ENCODE peak calls at places on chromosomes 13 and 19, in ten cellular contexts. M, B, I, S, R, N, U, E, P and K are unnamed samples. For H3K4me1, the result is how much of the 10 kb centered on the place peaks cover.

GRCh38 chr19:52453324-52454094 is at the start of gene ZNF578:
- DNase-seq in M (peak), B (no peak), I (peak), S (peak), R (no peak), N (peak), U (peak), E (peak), P (peak), K (peak)

GRCh38 chr19:35257113-35257461 is 8.3 kb downstream of the LSR start:
- DNase-seq in M (no peak), B (no peak), I (no peak), S (no peak), R (no peak), N (no peak), U (no peak), E (peak), P (no peak), K (peak)

GRCh38 chr19:7386308-7386707 is 37.6 kb downstream of the ARHGEF18 start:
- DNase-seq in M (no peak), B (peak), I (no peak), S (no peak), R (no peak), N (no peak), U (no peak), E (no peak), P (no peak), K (no peak)

GRCh38 chr19:42120276-42121010 is 11.8 kb downstream of the POU2F2 start:
- DNase-seq in M (no peak), B (no peak), I (no peak), S (no peak), R (no peak), N (no peak), U (no peak), E (no peak), P (no peak), K (no peak)

GRCh38 chr13:112353856-112354255 is 22.3 kb upstream of the SPACA7 start:
- DNase-seq in M (no peak), B (no peak), I (no peak), S (no peak), R (no peak), N (no peak), U (no peak), E (no peak), P (no peak), K (peak)

GRCh38 chr13:41060723-41061074 is 610 bp upstream of the WBP4 start:
- DNase-seq in M (peak), B (peak), I (peak), S (peak), R (peak), N (peak), U (peak), E (peak), P (peak), K (peak)

GRCh38 chr13:32645854-32646253 is 59.6 kb downstream of the PDS5B start:
- DNase-seq in M (no peak), B (no peak), I (no peak), S (peak), R (no peak), N (no peak), U (no peak), E (no peak), P (no peak), K (no peak)

GRCh38 chr13:71417205-71417604 is 449.8 kb downstream of the DACH1 start:
- DNase-seq in M (no peak), B (no peak), I (no peak), S (peak), R (no peak), N (no peak), U (no peak), E (no peak), P (no peak), K (no peak)

GRCh38 chr19:4539697-4540581 is at the start of gene LRG1:
- DNase-seq in M (peak), B (no peak), I (peak), S (no peak), R (peak), N (no peak), U (peak), E (peak), P (peak), K (peak)

GRCh38 chr13:24215732-24216131 is 55.2 kb downstream of the SPATA13 start:
- DNase-seq in M (peak), B (no peak), I (peak), S (peak), R (no peak), N (no peak), U (peak), E (no peak), P (no peak), K (no peak)

GRCh38 chr13:35252536-35253205 is 223.8 kb downstream of the MAB21L1 start:
- DNase-seq in M (no peak), B (no peak), I (no peak), S (no peak), R (no peak), N (peak), U (no peak), E (no peak), P (no peak), K (no peak)

GRCh38 chr13:110372676-110373075 is 65.6 kb downstream of the COL4A2 start:
- DNase-seq in M (no peak), B (no peak), I (no peak), S (no peak), R (no peak), N (no peak), U (no peak), E (no peak), P (no peak), K (no peak)

GRCh38 chr13:20550799-20551198 is 16.2 kb upstream of the IFT88 start:
- DNase-seq in M (no peak), B (no peak), I (no peak), S (no peak), R (peak), N (no peak), U (no peak), E (no peak), P (no peak), K (no peak)

GRCh38 chr19:50178320-50178719 is 15.2 kb upstream of the IZUMO2 start:
- DNase-seq in M (peak), B (no peak), I (no peak), S (no peak), R (no peak), N (no peak), U (no peak), E (no peak), P (peak), K (no peak)

GRCh38 chr19:28511655-28512054 is 701.3 kb downstream of the UQCRFS1 start:
- DNase-seq in M (no peak), B (no peak), I (no peak), S (no peak), R (no peak), N (no peak), U (no peak), E (no peak), P (no peak), K (no peak)

GRCh38 chr13:30737511-30738342 is 2.4 kb downstream of the ALOX5AP start:
- DNase-seq in M (no peak), B (no peak), I (no peak), S (no peak), R (no peak), N (no peak), U (no peak), E (peak), P (no peak), K (no peak)

GRCh38 chr19:46718934-46719551 is 2.1 kb upstream of the PRKD2 start:
- DNase-seq in M (no peak), B (no peak), I (no peak), S (no peak), R (no peak), N (no peak), U (no peak), E (no peak), P (no peak), K (no peak)

GRCh38 chr13:51999525-51999924 is 11.7 kb downstream of the ATP7B start:
- DNase-seq in M (peak), B (no peak), I (no peak), S (peak), R (no peak), N (peak), U (no peak), E (peak), P (no peak), K (no peak)

GRCh38 chr13:109165417-109165904 is 536.0 kb downstream of the MYO16 start:
- DNase-seq in M (no peak), B (no peak), I (no peak), S (no peak), R (no peak), N (no peak), U (no peak), E (no peak), P (no peak), K (no peak)

GRCh38 chr13:95643471-95643813 is 1.1 kb downstream of the DZIP1 start:
- DNase-seq in M (no peak), B (no peak), I (peak), S (peak), R (peak), N (peak), U (no peak), E (no peak), P (no peak), K (no peak)

GRCh38 chr19:50500060-50500752 is 10.8 kb downstream of the JOSD2 start:
- DNase-seq in M (no peak), B (no peak), I (no peak), S (no peak), R (no peak), N (no peak), U (no peak), E (no peak), P (no peak), K (no peak)

GRCh38 chr19:18846862-18847515 is 15.2 kb downstream of the UPF1 start:
- DNase-seq in M (peak), B (peak), I (peak), S (peak), R (peak), N (peak), U (peak), E (peak), P (peak), K (peak)

GRCh38 chr13:53782400-53783030 is 753.9 kb downstream of the OLFM4 start:
- DNase-seq in M (peak), B (peak), I (no peak), S (peak), R (peak), N (peak), U (peak), E (no peak), P (peak), K (no peak)

GRCh38 chr13:100387416-100387815 is 201.2 kb downstream of the GGACT start:
- DNase-seq in M (no peak), B (no peak), I (no peak), S (no peak), R (no peak), N (no peak), U (no peak), E (no peak), P (no peak), K (no peak)

GRCh38 chr19:34209726-34210125 is 37.4 kb downstream of the LSM14A start:
- DNase-seq in M (no peak), B (no peak), I (no peak), S (no peak), R (no peak), N (no peak), U (no peak), E (no peak), P (no peak), K (no peak)

GRCh38 chr13:42654212-42654611 is 80.3 kb downstream of the TNFSF11 start:
- DNase-seq in M (no peak), B (no peak), I (no peak), S (no peak), R (no peak), N (no peak), U (no peak), E (no peak), P (no peak), K (no peak)

GRCh38 chr13:93193682-93194081 is 32.9 kb upstream of the GPC6 start:
- DNase-seq in M (no peak), B (no peak), I (no peak), S (no peak), R (no peak), N (no peak), U (no peak), E (no peak), P (no peak), K (no peak)

GRCh38 chr13:47330031-47330430 is 433.2 kb upstream of the HTR2A start:
- DNase-seq in M (no peak), B (no peak), I (no peak), S (no peak), R (no peak), N (no peak), U (no peak), E (no peak), P (no peak), K (no peak)

GRCh38 chr19:33246729-33247440 is 21.2 kb upstream of the SLC7A10 start:
- DNase-seq in M (no peak), B (no peak), I (no peak), S (no peak), R (no peak), N (no peak), U (no peak), E (no peak), P (no peak), K (no peak)

GRCh38 chr13:74593688-74594087 is 459.5 kb upstream of the KLF12 start:
- DNase-seq in M (no peak), B (no peak), I (no peak), S (no peak), R (no peak), N (no peak), U (no peak), E (no peak), P (no peak), K (no peak)

GRCh38 chr19:6219592-6220290 is 60.0 kb downstream of the MLLT1 start:
- DNase-seq in M (no peak), B (no peak), I (no peak), S (no peak), R (no peak), N (no peak), U (no peak), E (no peak), P (no peak), K (no peak)

GRCh38 chr19:3778104-3778867 is 6.3 kb upstream of the RAX2 start:
- DNase-seq in M (no peak), B (no peak), I (no peak), S (no peak), R (no peak), N (no peak), U (no peak), E (no peak), P (no peak), K (no peak)

GRCh38 chr13:73938375-73939070 is 195.7 kb downstream of the KLF12 start:
- DNase-seq in M (no peak), B (peak), I (no peak), S (peak), R (no peak), N (peak), U (no peak), E (no peak), P (no peak), K (no peak)

DNA sequence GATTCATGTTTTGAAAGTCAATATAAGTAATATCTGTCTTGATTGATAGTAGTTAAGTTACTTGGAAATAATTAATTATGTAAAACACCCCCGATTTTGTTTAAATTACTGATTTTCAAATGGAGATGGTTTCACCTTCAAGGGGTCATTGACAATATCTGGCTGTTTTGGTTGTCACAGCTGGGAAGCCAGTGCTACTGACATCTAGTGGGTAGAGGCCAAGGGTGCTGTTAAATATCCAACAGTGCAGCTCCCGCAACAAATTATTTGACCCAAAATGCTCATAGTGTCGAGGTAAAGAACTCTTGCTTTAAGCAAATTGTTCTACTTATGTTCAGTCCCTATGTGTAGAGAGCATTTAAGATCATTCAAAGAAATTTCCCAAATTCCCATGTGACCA is 50.6 kb upstream of the PCDH20 start:
- DNase-seq in M (no peak), B (no peak), I (no peak), S (no peak), R (peak), N (no peak), U (no peak), E (no peak), P (no peak), K (no peak)
- TF ChIP-seq CTCF in M (no peak), B (no peak), I (no peak), S (peak), R (peak), N (no peak), U (no peak), E (no peak), P (no peak), K (peak)

GRCh38 chr13:34155931-34156607 is 338.1 kb downstream of the RFC3 start:
- DNase-seq in M (no peak), B (no peak), I (no peak), S (peak), R (no peak), N (peak), U (no peak), E (no peak), P (peak), K (no peak)
- H3K4me3 ChIP-seq in M (no peak), B (peak), I (no peak), S (no peak), R (no peak), N (peak), U (no peak), E (no peak), P (no peak), K (no peak)

GRCh38 chr19:40163541-40164129 is 27.6 kb upstream of the MAP3K10 start:
- DNase-seq in M (no peak), B (no peak), I (no peak), S (no peak), R (no peak), N (no peak), U (no peak), E (no peak), P (no peak), K (no peak)

GRCh38 chr19:40154121-40154680 is 37.0 kb upstream of the MAP3K10 start:
- DNase-seq in M (no peak), B (no peak), I (no peak), S (no peak), R (no peak), N (no peak), U (no peak), E (no peak), P (no peak), K (peak)

GRCh38 chr19:40157059-40157458 is 34.2 kb upstream of the MAP3K10 start:
- DNase-seq in M (no peak), B (no peak), I (no peak), S (no peak), R (no peak), N (no peak), U (no peak), E (no peak), P (no peak), K (no peak)

GRCh38 chr19:40162104-40162503 is 29.1 kb upstream of the MAP3K10 start:
- DNase-seq in M (no peak), B (no peak), I (no peak), S (no peak), R (no peak), N (no peak), U (no peak), E (no peak), P (no peak), K (no peak)

DNA sequence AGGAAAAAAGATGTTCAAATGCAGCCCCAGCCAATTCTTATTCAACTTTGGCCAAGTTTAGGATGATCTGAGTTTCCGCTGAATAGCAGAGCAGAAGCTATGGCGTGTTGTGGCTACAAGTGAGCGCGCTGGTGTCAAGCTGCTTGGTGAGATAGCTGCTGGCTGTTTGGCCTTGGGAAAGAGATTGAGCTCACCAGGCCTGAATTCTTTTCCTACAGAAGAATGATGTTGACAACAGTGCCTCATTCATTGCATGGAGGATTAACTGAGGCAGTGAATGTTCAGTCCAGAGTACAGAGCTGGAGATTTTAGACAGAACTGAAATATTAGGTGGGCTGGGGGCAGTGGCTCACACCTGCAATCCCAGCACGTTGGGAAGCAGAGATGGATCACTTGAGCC is 31.5 kb upstream of the MAP3K10 start:
- DNase-seq in M (no peak), B (no peak), I (no peak), S (no peak), R (peak), N (no peak), U (no peak), E (no peak), P (no peak), K (no peak)
- H3K4me1 ChIP-seq in M (under half), B (under half), I (under half), S (under half), R (half or more), N (under half), U (under half), E (under half), P (under half), K (under half)

GRCh38 chr13:66353664-66354063 is 876.5 kb downstream of the PCDH9 start:
- DNase-seq in M (peak), B (no peak), I (no peak), S (peak), R (no peak), N (no peak), U (no peak), E (no peak), P (no peak), K (no peak)
- TF ChIP-seq CTCF in M (no peak), B (no peak), I (no peak), S (no peak), R (no peak), N (no peak), U (no peak), E (no peak), P (no peak), K (no peak)

GRCh38 chr19:1097810-1098176 is 2.6 kb upstream of the POLR2E start:
- DNase-seq in M (no peak), B (no peak), I (no peak), S (no peak), R (peak), N (no peak), U (no peak), E (no peak), P (no peak), K (peak)

GRCh38 chr19:1094655-1094977 is 559 bp downstream of the POLR2E start:
- DNase-seq in M (no peak), B (no peak), I (no peak), S (no peak), R (no peak), N (no peak), U (no peak), E (no peak), P (no peak), K (peak)

GRCh38 chr19:1093330-1093729 is 1.8 kb downstream of the POLR2E start:
- DNase-seq in M (no peak), B (no peak), I (no peak), S (no peak), R (no peak), N (no peak), U (no peak), E (no peak), P (no peak), K (peak)

GRCh38 chr19:1093811-1094553 is 1.2 kb downstream of the POLR2E start:
- DNase-seq in M (no peak), B (no peak), I (no peak), S (no peak), R (peak), N (no peak), U (no peak), E (no peak), P (no peak), K (peak)

DNA sequence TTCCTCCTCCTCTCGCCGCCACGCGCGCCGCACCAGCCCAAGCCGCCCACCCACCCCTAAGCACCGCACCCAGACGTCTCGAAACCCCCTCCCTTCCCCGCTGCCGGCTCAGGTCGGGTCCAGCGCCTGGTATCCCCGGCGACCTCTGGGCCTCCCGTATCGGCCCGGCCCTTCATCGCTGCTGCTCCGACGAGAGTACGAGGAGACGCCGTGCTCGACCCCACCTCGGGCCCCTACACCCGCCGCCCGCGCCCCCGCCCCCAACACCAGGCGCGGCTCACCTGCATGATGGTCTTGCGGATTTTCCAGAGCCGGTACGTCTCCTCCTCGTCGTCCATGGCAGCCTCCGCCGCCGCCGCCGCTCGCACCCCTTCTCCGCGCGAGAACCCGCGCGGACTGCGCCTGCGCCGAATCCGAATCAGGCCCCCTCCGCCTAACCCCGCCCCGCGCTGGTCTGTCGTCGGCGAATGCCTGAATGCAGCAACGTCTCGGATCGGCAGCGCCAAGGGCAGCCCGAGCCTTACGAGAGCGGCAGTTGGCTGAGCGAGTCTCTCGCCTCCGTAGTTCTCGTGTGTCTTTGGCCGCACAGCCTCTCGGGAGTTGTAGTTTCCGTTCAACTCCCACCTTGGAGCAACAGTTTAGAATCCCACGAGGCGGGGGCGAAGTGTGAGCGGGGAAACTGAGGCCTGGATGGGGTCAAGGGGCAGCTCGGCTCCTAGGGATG is at the start of gene POLR2E:
- DNase-seq in M (peak), B (peak), I (peak), S (peak), R (peak), N (peak), U (peak), E (peak), P (peak), K (peak)
- H3K4me3 ChIP-seq in M (peak), B (peak), I (peak), S (peak), R (peak), N (peak), U (peak), E (peak), P (peak), K (peak)

GRCh38 chr19:39230096-39230764 is 14.6 kb downstream of the IFNL3 start:
- DNase-seq in M (no peak), B (no peak), I (no peak), S (no peak), R (no peak), N (no peak), U (no peak), E (no peak), P (no peak), K (no peak)

GRCh38 chr19:39223703-39224279 is 19.7 kb upstream of the SYCN start:
- DNase-seq in M (no peak), B (peak), I (no peak), S (peak), R (no peak), N (peak), U (no peak), E (no peak), P (no peak), K (no peak)

GRCh38 chr19:39224910-39225309 is 19.9 kb downstream of the IFNL3 start:
- DNase-seq in M (no peak), B (no peak), I (no peak), S (no peak), R (peak), N (no peak), U (no peak), E (no peak), P (no peak), K (no peak)
- H3K4me1 ChIP-seq in M (under half), B (under half), I (under half), S (under half), R (under half), N (under half), U (under half), E (under half), P (under half), K (under half)